ENCODE peak calls at places on chromosome 7, in eight cellular contexts. E is HepG2, N is uterus, I is GM23338, T is spleen, S is lower lobe of right lung, D is neuronal stem cell, M is left lung. B is an unnamed sample.

GRCh38 chr7:91812388-91812787 is 68.1 kb downstream of the MTERF1 start:
- DNase-seq in S (no peak), M (no peak), I (no peak), D (no peak), N (no peak), E (no peak), T (no peak), B (no peak)

GRCh38 chr7:6590645-6591110 is 857 bp downstream of the INTS15 start:
- DNase-seq in T (no peak), S (no peak), I (peak; percentile 63), N (no peak), D (no peak), M (peak; percentile 1), E (no peak), B (no peak)

GRCh38 chr7:78083466-78084120 is 285.0 kb downstream of the PHTF2 start:
- DNase-seq in T (no peak), M (no peak), N (no peak), I (no peak), E (no peak), D (no peak), S (no peak), B (no peak)

GRCh38 chr7:155533120-155533826 is 13.1 kb downstream of the CNPY1 start:
- DNase-seq in D (peak; percentile 18), I (peak; percentile 38), M (peak; percentile 71), E (no peak), N (no peak), S (no peak), T (peak; percentile 79), B (no peak)

GRCh38 chr7:1925349-1925748 is 255.3 kb downstream of the ELFN1 start:
- DNase-seq in E (peak; percentile 9), T (peak; percentile 32), D (no peak), S (peak; percentile 38), I (peak; percentile 56), N (no peak), M (peak; percentile 15), B (no peak)

GRCh38 chr7:52944916-52945315 is 90.5 kb upstream of the POM121L12 start:
- DNase-seq in M (no peak), I (no peak), N (no peak), D (no peak), E (no peak), S (no peak), T (no peak), B (no peak)

GRCh38 chr7:95527033-95527775 is 41.5 kb downstream of the ASB4 start:
- DNase-seq in N (peak; percentile 68), M (no peak), I (peak; percentile 89), S (no peak), D (peak; percentile 58), T (peak; percentile 61), E (peak; percentile 58), B (peak; percentile 42)

GRCh38 chr7:108581655-108582491 is 12.2 kb downstream of the DNAJB9 start:
- DNase-seq in E (peak; percentile 65), M (no peak), T (no peak), N (no peak), I (peak; percentile 78), D (peak; percentile 37), S (no peak), B (no peak)

GRCh38 chr7:2405601-2406345 is 2.4 kb downstream of the CHST12 start:
- DNase-seq in N (no peak), E (no peak), T (peak; percentile 86), S (no peak), M (peak; percentile 77), D (no peak), I (no peak), B (no peak)

GRCh38 chr7:142581341-142581740 is 167.9 kb upstream of the PRSS1 start:
- DNase-seq in N (no peak), T (no peak), M (no peak), D (no peak), S (peak; percentile 56), I (no peak), E (no peak), B (no peak)

GRCh38 chr7:151736403-151736909 is 140.5 kb downstream of the PRKAG2 start:
- DNase-seq in M (peak; percentile 53), S (no peak), D (peak; percentile 51), I (peak; percentile 68), T (no peak), E (peak; percentile 16), N (peak; percentile 78), B (peak; percentile 86)
- H3K27ac ChIP-seq in M (no peak overlapping the region), S (no peak overlapping the region), D (peak overlapping the region; percentile 44), I (peak overlapping the region; percentile 74), T (peak overlapping the region; percentile 78), E (no peak overlapping the region), N (peak overlapping the region; percentile 36), B (peak overlapping the region; percentile 91)

DNA sequence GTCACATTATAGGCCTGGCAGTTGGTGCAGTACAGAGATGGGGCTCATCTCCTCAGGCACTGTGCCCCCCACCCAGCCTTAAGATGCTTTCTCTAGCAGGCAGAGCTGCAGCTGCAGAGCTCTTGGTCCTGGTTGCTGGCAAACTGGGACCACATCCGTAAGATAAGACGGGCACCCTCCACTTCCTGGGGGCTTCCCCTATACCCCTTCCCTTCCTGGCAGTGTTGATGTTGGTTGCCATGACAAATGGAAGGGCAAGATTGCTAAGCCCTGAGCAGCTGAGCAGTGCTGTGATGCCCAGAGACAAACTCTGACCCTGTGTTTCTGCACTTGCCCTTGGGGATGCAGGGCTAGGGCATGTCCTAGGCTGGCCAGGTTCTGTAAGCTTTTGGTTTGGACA is 103.4 kb upstream of the ANLN start:
- DNase-seq in E (no peak), D (no peak), N (no peak), T (no peak), M (no peak), S (no peak), I (no peak), B (no peak)
- H3K4me3 ChIP-seq in E (no peak overlapping the region), D (no peak overlapping the region), N (no peak overlapping the region), T (no peak overlapping the region), M (no peak overlapping the region), S (no peak overlapping the region), I (no peak overlapping the region), B (no peak overlapping the region)

GRCh38 chr7:5349437-5350173 is 66.9 kb downstream of the SLC29A4 start:
- DNase-seq in T (no peak), N (no peak), S (no peak), I (peak; percentile 64), D (no peak), M (peak; percentile 60), E (no peak), B (no peak)
- H3K4me1 ChIP-seq in T (no peaks in the 10 kb centered on the region), N (no peaks in the 10 kb centered on the region), S (peaks cover 6% of the 10 kb centered on the region), I (peaks cover 29% of the 10 kb centered on the region), D (no peaks in the 10 kb centered on the region), M (peaks cover 5% of the 10 kb centered on the region), E (no peaks in the 10 kb centered on the region), B (peaks cover 2% of the 10 kb centered on the region)

GRCh38 chr7:41994046-41994745 is 242.8 kb downstream of the GLI3 start:
- DNase-seq in S (no peak), M (no peak), N (no peak), T (no peak), E (no peak), D (no peak), I (no peak), B (no peak)
- H3K27ac ChIP-seq in S (no peak overlapping the region), M (no peak overlapping the region), N (peak overlapping the region; percentile 43), T (peak overlapping the region; percentile 3), E (no peak overlapping the region), D (no peak overlapping the region), I (no peak overlapping the region), B (no peak overlapping the region)

GRCh38 chr7:26201261-26202018 is at the start of gene CBX3:
- DNase-seq in S (peak; percentile 93), I (peak; percentile 96), D (peak; percentile 94), M (peak; percentile 94), N (peak; percentile 90), E (peak; percentile 83), T (peak; percentile 99), B (peak; percentile 95)

GRCh38 chr7:26200113-26200443 is 468 bp downstream of the HNRNPA2B1 start:
- DNase-seq in N (peak; percentile 77), S (peak; percentile 79), E (no peak), T (peak; percentile 93), I (peak; percentile 73), M (peak; percentile 89), D (peak; percentile 61), B (peak; percentile 86)

GRCh38 chr7:26200444-26201260 is at the start of gene HNRNPA2B1:
- DNase-seq in N (peak; percentile 98), D (peak; percentile 98), M (peak; percentile 98), I (peak; percentile 97), T (peak; percentile 99), E (peak; percentile 98), S (peak; percentile 97), B (peak; percentile 96)

GRCh38 chr7:26199301-26200112 is 1.0 kb downstream of the HNRNPA2B1 start:
- DNase-seq in E (no peak), N (peak; percentile 74), D (peak; percentile 69), M (peak; percentile 87), I (peak; percentile 59), S (peak; percentile 77), T (peak; percentile 92), B (peak; percentile 71)

DNA sequence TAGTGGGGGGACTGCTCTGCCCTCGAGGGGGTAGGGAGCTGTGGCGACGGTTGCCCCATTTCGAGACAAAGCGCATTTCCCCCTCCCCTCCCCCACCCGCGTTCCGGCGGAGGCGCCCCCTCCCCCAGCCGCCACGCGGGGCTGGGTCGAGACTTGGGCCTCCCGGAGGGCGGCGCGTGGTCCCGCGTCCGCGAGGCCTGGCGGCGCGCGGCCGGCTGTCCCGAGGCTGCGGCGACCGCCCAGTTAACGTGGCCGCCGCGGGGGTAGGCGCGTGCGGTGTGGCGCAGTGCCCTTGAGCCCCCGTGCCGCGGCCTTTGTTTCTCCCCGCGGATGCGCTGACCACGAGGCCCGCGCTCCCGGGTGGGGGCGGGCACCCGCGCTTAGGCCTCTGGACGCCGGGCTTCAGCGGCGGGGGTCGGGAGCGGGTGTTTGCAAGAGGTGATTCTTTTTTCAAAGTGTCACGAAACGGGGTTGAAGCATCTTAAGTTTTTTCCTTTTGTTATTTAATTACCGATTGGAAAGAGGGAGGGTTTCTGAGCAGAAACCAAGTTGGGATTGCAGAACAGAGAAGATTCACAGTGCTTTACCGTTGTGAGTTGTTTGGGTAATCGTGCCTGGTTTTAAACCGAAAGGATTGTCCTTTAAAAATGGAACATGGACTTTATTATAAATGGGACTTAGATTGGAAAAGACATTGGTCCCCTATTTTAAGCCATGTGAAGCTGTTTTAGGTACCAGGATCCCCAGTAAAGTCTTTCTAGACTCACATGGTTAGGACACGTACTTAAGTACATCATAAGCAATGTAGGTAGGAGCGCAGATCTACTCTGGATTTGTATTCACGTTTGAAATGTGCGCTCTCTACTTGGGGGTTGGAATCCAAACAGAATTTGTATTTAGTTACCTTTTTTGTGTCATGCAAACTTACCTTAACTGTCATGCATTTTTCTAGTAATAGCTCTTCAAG is 757 bp downstream of the CBX3 start:
- DNase-seq in M (peak; percentile 87), N (peak; percentile 30), E (no peak), D (no peak), S (peak; percentile 70), I (peak; percentile 52), T (peak; percentile 92), B (peak; percentile 88)
- H3K4me3 ChIP-seq in M (peak overlapping the region; percentile 93), N (peak overlapping the region; percentile 88), E (peak overlapping the region; percentile 91), D (peak overlapping the region; percentile 94), S (peak overlapping the region; percentile 83), I (peak overlapping the region; percentile 71), T (peak overlapping the region; percentile 91), B (peak overlapping the region; percentile 95)